ENCODE peak calls at places on chromosomes 5 and 9, in ten cellular contexts. One of them, this sample, is unnamed.

GRCh38 chr5:82448374-82448773 is 170.2 kb upstream of the RPS23 start:
- DNase-seq in right atrium auricular region: no peak
- DNase-seq in mesothelial cell of epicardium: no peak
- DNase-seq in MM.1S: no peak
- DNase-seq in MCF 10A: no peak
- DNase-seq in GM06990: no peak
- DNase-seq in lung: no peak
- DNase-seq in adrenal gland: no peak
- DNase-seq in endothelial cell: no peak
- DNase-seq in GM10248: no peak
- DNase-seq in this sample: no peak

GRCh38 chr5:1512541-1513291 is 11.0 kb downstream of the LPCAT1 start:
- DNase-seq in right atrium auricular region: peak
- DNase-seq in mesothelial cell of epicardium: peak
- DNase-seq in MM.1S: peak
- DNase-seq in MCF 10A: no peak
- DNase-seq in GM06990: peak
- DNase-seq in lung: peak
- DNase-seq in adrenal gland: no peak
- DNase-seq in endothelial cell: peak
- DNase-seq in GM10248: no peak
- DNase-seq in this sample: no peak

GRCh38 chr9:95206143-95206542 is 111.4 kb downstream of the FANCC start:
- DNase-seq in right atrium auricular region: no peak
- DNase-seq in mesothelial cell of epicardium: no peak
- DNase-seq in MM.1S: no peak
- DNase-seq in MCF 10A: no peak
- DNase-seq in GM06990: no peak
- DNase-seq in lung: no peak
- DNase-seq in adrenal gland: no peak
- DNase-seq in endothelial cell: no peak
- DNase-seq in GM10248: no peak
- DNase-seq in this sample: no peak

GRCh38 chr5:154446183-154447073 is 631 bp downstream of the SAP30L start:
- DNase-seq in right atrium auricular region: peak
- DNase-seq in mesothelial cell of epicardium: peak
- DNase-seq in MM.1S: peak
- DNase-seq in MCF 10A: peak
- DNase-seq in GM06990: peak
- DNase-seq in lung: peak
- DNase-seq in adrenal gland: peak
- DNase-seq in endothelial cell: peak
- DNase-seq in GM10248: peak
- DNase-seq in this sample: peak

GRCh38 chr5:9268226-9268625 is 277.6 kb downstream of the SEMA5A start:
- DNase-seq in right atrium auricular region: no peak
- DNase-seq in mesothelial cell of epicardium: no peak
- DNase-seq in MM.1S: no peak
- DNase-seq in MCF 10A: no peak
- DNase-seq in GM06990: no peak
- DNase-seq in lung: no peak
- DNase-seq in adrenal gland: no peak
- DNase-seq in endothelial cell: no peak
- DNase-seq in GM10248: no peak
- DNase-seq in this sample: no peak

GRCh38 chr9:135046156-135047025 is 41.1 kb upstream of the OLFM1 start:
- DNase-seq in right atrium auricular region: no peak
- DNase-seq in mesothelial cell of epicardium: peak
- DNase-seq in MM.1S: no peak
- DNase-seq in MCF 10A: no peak
- DNase-seq in GM06990: no peak
- DNase-seq in lung: no peak
- DNase-seq in adrenal gland: no peak
- DNase-seq in endothelial cell: no peak
- DNase-seq in GM10248: no peak
- DNase-seq in this sample: no peak

GRCh38 chr9:22446589-22446949 is at the start of gene DMRTA1:
- DNase-seq in right atrium auricular region: peak
- DNase-seq in mesothelial cell of epicardium: peak
- DNase-seq in MM.1S: peak
- DNase-seq in MCF 10A: peak
- DNase-seq in GM06990: no peak
- DNase-seq in lung: peak
- DNase-seq in adrenal gland: peak
- DNase-seq in endothelial cell: peak
- DNase-seq in GM10248: peak
- DNase-seq in this sample: no peak

GRCh38 chr9:133437753-133438531 is 15.8 kb downstream of the ADAMTS13 start:
- DNase-seq in right atrium auricular region: no peak
- DNase-seq in mesothelial cell of epicardium: no peak
- DNase-seq in MM.1S: no peak
- DNase-seq in MCF 10A: no peak
- DNase-seq in GM06990: no peak
- DNase-seq in lung: no peak
- DNase-seq in adrenal gland: no peak
- DNase-seq in endothelial cell: no peak
- DNase-seq in GM10248: peak
- DNase-seq in this sample: no peak

GRCh38 chr5:14143843-14144585 is 872 bp downstream of the TRIO start:
- DNase-seq in right atrium auricular region: peak
- DNase-seq in mesothelial cell of epicardium: peak
- DNase-seq in MM.1S: peak
- DNase-seq in MCF 10A: peak
- DNase-seq in GM06990: peak
- DNase-seq in lung: peak
- DNase-seq in adrenal gland: peak
- DNase-seq in endothelial cell: peak
- DNase-seq in GM10248: peak
- DNase-seq in this sample: no peak

DNA sequence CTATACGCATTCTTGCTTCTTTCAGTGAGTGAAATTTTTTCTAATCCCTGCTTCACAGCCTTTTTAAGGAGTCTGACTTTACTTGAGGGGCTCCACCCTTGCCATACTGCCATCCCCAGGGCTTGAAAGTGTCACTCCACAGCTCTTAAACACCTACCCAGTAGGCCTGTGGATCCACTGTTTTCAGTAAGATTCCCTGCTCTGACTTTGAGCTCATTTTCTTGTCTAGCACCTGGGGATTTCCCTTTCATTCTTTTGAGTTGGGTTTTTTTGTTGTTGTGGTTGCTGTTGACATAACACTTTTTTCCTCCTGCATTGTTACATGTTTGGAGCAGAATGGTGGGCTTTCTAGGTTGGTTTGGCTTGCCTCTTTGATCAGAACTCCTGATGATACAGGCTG is 23.6 kb downstream of the SREK1IP1 start:
- DNase-seq in right atrium auricular region: no peak
- DNase-seq in mesothelial cell of epicardium: no peak
- DNase-seq in MM.1S: no peak
- DNase-seq in MCF 10A: no peak
- DNase-seq in GM06990: no peak
- DNase-seq in lung: no peak
- DNase-seq in adrenal gland: no peak
- DNase-seq in endothelial cell: no peak
- DNase-seq in GM10248: no peak
- DNase-seq in this sample: no peak
- TF ChIP-seq CTCF in right atrium auricular region: no peak
- TF ChIP-seq CTCF in mesothelial cell of epicardium: no peak
- TF ChIP-seq CTCF in MM.1S: no peak
- TF ChIP-seq CTCF in MCF 10A: no peak
- TF ChIP-seq CTCF in GM06990: no peak
- TF ChIP-seq CTCF in lung: no peak
- TF ChIP-seq CTCF in adrenal gland: no peak
- TF ChIP-seq CTCF in endothelial cell: no peak
- TF ChIP-seq CTCF in GM10248: no peak
- TF ChIP-seq CTCF in this sample: no peak

GRCh38 chr5:131262953-131263541 is 806 bp upstream of the CDC42SE2 start:
- DNase-seq in right atrium auricular region: no peak
- DNase-seq in mesothelial cell of epicardium: no peak
- DNase-seq in MM.1S: peak
- DNase-seq in MCF 10A: peak
- DNase-seq in GM06990: peak
- DNase-seq in lung: no peak
- DNase-seq in adrenal gland: no peak
- DNase-seq in endothelial cell: no peak
- DNase-seq in GM10248: no peak
- DNase-seq in this sample: peak

GRCh38 chr5:131263648-131264452 is at the start of gene CDC42SE2:
- DNase-seq in right atrium auricular region: peak
- DNase-seq in mesothelial cell of epicardium: peak
- DNase-seq in MM.1S: peak
- DNase-seq in MCF 10A: peak
- DNase-seq in GM06990: peak
- DNase-seq in lung: peak
- DNase-seq in adrenal gland: peak
- DNase-seq in endothelial cell: peak
- DNase-seq in GM10248: peak
- DNase-seq in this sample: peak

GRCh38 chr5:131264453-131265200 is 774 bp downstream of the CDC42SE2 start:
- DNase-seq in right atrium auricular region: no peak
- DNase-seq in mesothelial cell of epicardium: peak
- DNase-seq in MM.1S: peak
- DNase-seq in MCF 10A: peak
- DNase-seq in GM06990: peak
- DNase-seq in lung: peak
- DNase-seq in adrenal gland: peak
- DNase-seq in endothelial cell: peak
- DNase-seq in GM10248: no peak
- DNase-seq in this sample: no peak

GRCh38 chr5:131268758-131269370 is 5.0 kb downstream of the CDC42SE2 start:
- DNase-seq in right atrium auricular region: no peak
- DNase-seq in mesothelial cell of epicardium: no peak
- DNase-seq in MM.1S: no peak
- DNase-seq in MCF 10A: no peak
- DNase-seq in GM06990: no peak
- DNase-seq in lung: no peak
- DNase-seq in adrenal gland: no peak
- DNase-seq in endothelial cell: no peak
- DNase-seq in GM10248: no peak
- DNase-seq in this sample: no peak

DNA sequence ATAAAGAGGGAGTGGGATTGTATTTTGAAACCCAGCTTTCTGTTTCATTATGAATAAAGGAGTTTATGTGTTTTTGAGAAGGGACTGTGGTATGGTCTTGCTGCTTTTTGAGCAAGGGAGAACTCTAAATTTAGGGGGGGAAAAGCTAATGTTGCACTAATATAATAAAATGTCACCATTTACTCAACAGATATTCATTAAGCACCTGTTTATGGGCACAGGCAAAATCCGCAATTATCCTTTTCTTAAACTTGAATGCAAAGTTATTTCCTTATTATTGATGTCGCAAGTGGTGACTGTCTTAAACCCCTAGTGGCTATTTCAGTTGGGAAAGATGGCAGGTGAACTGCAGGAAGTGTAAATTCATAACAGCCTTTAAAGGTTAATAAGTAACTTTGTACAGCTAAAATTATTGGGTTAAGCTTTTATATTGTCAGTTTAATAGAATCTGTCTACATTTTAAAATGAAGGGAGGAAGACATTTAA is 1.5 kb downstream of the CDC42SE2 start:
- DNase-seq in right atrium auricular region: no peak
- DNase-seq in mesothelial cell of epicardium: no peak
- DNase-seq in MM.1S: peak
- DNase-seq in MCF 10A: peak
- DNase-seq in GM06990: peak
- DNase-seq in lung: no peak
- DNase-seq in adrenal gland: no peak
- DNase-seq in endothelial cell: no peak
- DNase-seq in GM10248: no peak
- DNase-seq in this sample: no peak
- TF ChIP-seq CTCF in right atrium auricular region: no peak
- TF ChIP-seq CTCF in mesothelial cell of epicardium: no peak
- TF ChIP-seq CTCF in MM.1S: peak
- TF ChIP-seq CTCF in MCF 10A: peak
- TF ChIP-seq CTCF in GM06990: peak
- TF ChIP-seq CTCF in lung: peak
- TF ChIP-seq CTCF in adrenal gland: peak
- TF ChIP-seq CTCF in endothelial cell: peak
- TF ChIP-seq CTCF in GM10248: peak
- TF ChIP-seq CTCF in this sample: peak

GRCh38 chr5:91643796-91644195 is 260.7 kb upstream of the ARRDC3 start:
- DNase-seq in right atrium auricular region: no peak
- DNase-seq in mesothelial cell of epicardium: no peak
- DNase-seq in MM.1S: no peak
- DNase-seq in MCF 10A: no peak
- DNase-seq in GM06990: no peak
- DNase-seq in lung: no peak
- DNase-seq in adrenal gland: no peak
- DNase-seq in endothelial cell: no peak
- DNase-seq in GM10248: no peak
- DNase-seq in this sample: no peak

GRCh38 chr5:91642592-91642991 is 259.5 kb upstream of the ARRDC3 start:
- DNase-seq in right atrium auricular region: no peak
- DNase-seq in mesothelial cell of epicardium: no peak
- DNase-seq in MM.1S: no peak
- DNase-seq in MCF 10A: no peak
- DNase-seq in GM06990: no peak
- DNase-seq in lung: no peak
- DNase-seq in adrenal gland: no peak
- DNase-seq in endothelial cell: no peak
- DNase-seq in GM10248: no peak
- DNase-seq in this sample: no peak

GRCh38 chr5:91639744-91640143 is 256.6 kb upstream of the ARRDC3 start:
- DNase-seq in right atrium auricular region: no peak
- DNase-seq in mesothelial cell of epicardium: no peak
- DNase-seq in MM.1S: no peak
- DNase-seq in MCF 10A: no peak
- DNase-seq in GM06990: no peak
- DNase-seq in lung: no peak
- DNase-seq in adrenal gland: no peak
- DNase-seq in endothelial cell: no peak
- DNase-seq in GM10248: no peak
- DNase-seq in this sample: no peak

GRCh38 chr5:91645347-91645746 is 262.2 kb upstream of the ARRDC3 start:
- DNase-seq in right atrium auricular region: no peak
- DNase-seq in mesothelial cell of epicardium: no peak
- DNase-seq in MM.1S: no peak
- DNase-seq in MCF 10A: no peak
- DNase-seq in GM06990: no peak
- DNase-seq in lung: no peak
- DNase-seq in adrenal gland: no peak
- DNase-seq in endothelial cell: no peak
- DNase-seq in GM10248: no peak
- DNase-seq in this sample: no peak

GRCh38 chr5:91641730-91642350 is 258.7 kb upstream of the ARRDC3 start:
- DNase-seq in right atrium auricular region: no peak
- DNase-seq in mesothelial cell of epicardium: no peak
- DNase-seq in MM.1S: peak
- DNase-seq in MCF 10A: peak
- DNase-seq in GM06990: peak
- DNase-seq in lung: no peak
- DNase-seq in adrenal gland: no peak
- DNase-seq in endothelial cell: no peak
- DNase-seq in GM10248: no peak
- DNase-seq in this sample: peak
- TF ChIP-seq CTCF in right atrium auricular region: peak
- TF ChIP-seq CTCF in mesothelial cell of epicardium: peak
- TF ChIP-seq CTCF in MM.1S: peak
- TF ChIP-seq CTCF in MCF 10A: peak
- TF ChIP-seq CTCF in GM06990: peak
- TF ChIP-seq CTCF in lung: peak
- TF ChIP-seq CTCF in adrenal gland: peak
- TF ChIP-seq CTCF in endothelial cell: peak
- TF ChIP-seq CTCF in GM10248: peak
- TF ChIP-seq CTCF in this sample: peak

GRCh38 chr5:74625742-74626241 is 14.7 kb downstream of the ENC1 start:
- DNase-seq in right atrium auricular region: no peak
- DNase-seq in mesothelial cell of epicardium: no peak
- DNase-seq in MM.1S: no peak
- DNase-seq in MCF 10A: peak
- DNase-seq in GM06990: no peak
- DNase-seq in lung: no peak
- DNase-seq in adrenal gland: no peak
- DNase-seq in endothelial cell: peak
- DNase-seq in GM10248: no peak
- DNase-seq in this sample: no peak
- TF ChIP-seq CTCF in right atrium auricular region: no peak
- TF ChIP-seq CTCF in mesothelial cell of epicardium: no peak
- TF ChIP-seq CTCF in MM.1S: no peak
- TF ChIP-seq CTCF in MCF 10A: no peak
- TF ChIP-seq CTCF in GM06990: peak
- TF ChIP-seq CTCF in lung: no peak
- TF ChIP-seq CTCF in adrenal gland: no peak
- TF ChIP-seq CTCF in endothelial cell: peak
- TF ChIP-seq CTCF in GM10248: no peak
- TF ChIP-seq CTCF in this sample: peak

This sample was measured in HFFc6.